ENCODE peak calls at places on chromosomes 12 and 14, in six cellular contexts. O is IMR-90, M is mesenchymal stem cell, P is H9, L is H1, E is trophoblast cell. G is an unnamed sample.

GRCh38 chr12:55692631-55693322 is 14.9 kb downstream of the ITGA7 start:
- DNase-seq in O (no peak), M (no peak), P (no peak), L (no peak), E (no peak), G (no peak)

GRCh38 chr12:27334052-27334720 is 1.6 kb downstream of the BMAL2 start:
- DNase-seq in O (no peak), M (no peak), P (no peak), L (no peak), E (no peak), G (no peak)

GRCh38 chr12:45781080-45781479 is 51.6 kb downstream of the ARID2 start:
- DNase-seq in O (no peak), M (no peak), P (no peak), L (no peak), E (no peak), G (no peak)

GRCh38 chr12:13223176-13223806 is 26.8 kb downstream of the EMP1 start:
- DNase-seq in O (peak; percentile 93), M (peak; percentile 76), P (no peak), L (no peak), E (peak; percentile 95), G (no peak)

GRCh38 chr14:77579065-77579464 is 37.4 kb downstream of the SPTLC2 start:
- DNase-seq in O (peak; percentile 54), M (no peak), P (no peak), L (no peak), E (no peak), G (no peak)

GRCh38 chr12:128551266-128552025 is 272.3 kb downstream of the SLC15A4 start:
- DNase-seq in O (no peak), M (no peak), P (no peak), L (no peak), E (no peak), G (no peak)

GRCh38 chr14:76870146-76870545 is 43.9 kb downstream of the LRRC74A start:
- DNase-seq in O (no peak), M (peak; percentile 20), P (peak; percentile 66), L (no peak), E (peak; percentile 13), G (peak; percentile 15)

GRCh38 chr12:72271401-72271740 is 799 bp upstream of the TRHDE start:
- DNase-seq in O (peak; percentile 63), M (peak; percentile 74), P (no peak), L (no peak), E (peak; percentile 11), G (peak; percentile 68)

GRCh38 chr14:30445394-30445793 is 113.6 kb upstream of the G2E3 start:
- DNase-seq in O (no peak), M (no peak), P (no peak), L (no peak), E (no peak), G (peak; percentile 8)

GRCh38 chr14:91918159-91918883 is 29.2 kb downstream of the FBLN5 start:
- DNase-seq in O (no peak), M (peak; percentile 21), P (no peak), L (no peak), E (no peak), G (no peak)

GRCh38 chr14:75497191-75497590 is 25.1 kb upstream of the BATF start:
- DNase-seq in O (no peak), M (no peak), P (no peak), L (no peak), E (no peak), G (no peak)

GRCh38 chr14:49962616-49963015 is 69.7 kb downstream of the ARF6 start:
- DNase-seq in O (no peak), M (no peak), P (no peak), L (no peak), E (peak; percentile 80), G (no peak)

GRCh38 chr12:99498756-99499155 is 148.8 kb upstream of the GARIN6 start:
- DNase-seq in O (peak; percentile 42), M (peak; percentile 32), P (peak; percentile 27), L (peak; percentile 23), E (peak; percentile 78), G (no peak)

GRCh38 chr12:11860026-11860425 is 210.6 kb downstream of the ETV6 start:
- DNase-seq in O (no peak), M (no peak), P (no peak), L (no peak), E (no peak), G (no peak)

GRCh38 chr12:62426095-62426488 is 40.5 kb upstream of the MON2 start:
- DNase-seq in O (peak; percentile 4), M (peak; percentile 13), P (no peak), L (no peak), E (no peak), G (no peak)

GRCh38 chr12:108685469-108686247 is 45.7 kb downstream of the CORO1C start:
- DNase-seq in O (no peak), M (no peak), P (no peak), L (no peak), E (no peak), G (no peak)

GRCh38 chr12:95002754-95003153 is 743 bp downstream of the NDUFA12 start:
- DNase-seq in O (no peak), M (no peak), P (no peak), L (no peak), E (no peak), G (no peak)

GRCh38 chr12:9365296-9365695 is 157.1 kb upstream of the PZP start:
- DNase-seq in O (peak; percentile 19), M (peak; percentile 47), P (no peak), L (no peak), E (no peak), G (no peak)

GRCh38 chr14:23121401-23121800 is 2.3 kb upstream of the CEBPE start:
- DNase-seq in O (peak; percentile 57), M (peak; percentile 69), P (no peak), L (no peak), E (peak; percentile 37), G (no peak)

GRCh38 chr12:6423267-6424007 is 21.3 kb upstream of the CD27 start:
- DNase-seq in O (peak; percentile 90), M (peak; percentile 92), P (peak; percentile 91), L (peak; percentile 70), E (peak; percentile 96), G (peak; percentile 79)

GRCh38 chr12:62267026-62267425 is 6.8 kb downstream of the USP15 start:
- DNase-seq in O (no peak), M (no peak), P (no peak), L (no peak), E (peak; percentile 81), G (no peak)

GRCh38 chr14:102507891-102508312 is 1.7 kb downstream of the ANKRD9 start:
- DNase-seq in O (no peak), M (no peak), P (peak; percentile 43), L (no peak), E (no peak), G (no peak)

GRCh38 chr12:4439736-4440135 is 5.9 kb downstream of the FGF6 start:
- DNase-seq in O (no peak), M (no peak), P (no peak), L (no peak), E (peak; percentile 79), G (no peak)

GRCh38 chr12:4443616-4444015 is 2.0 kb downstream of the FGF6 start:
- DNase-seq in O (no peak), M (no peak), P (peak; percentile 29), L (no peak), E (no peak), G (no peak)

GRCh38 chr12:4444031-4444430 is 1.6 kb downstream of the FGF6 start:
- DNase-seq in O (no peak), M (no peak), P (no peak), L (no peak), E (no peak), G (no peak)

GRCh38 chr12:4440187-4440941 is 5.3 kb downstream of the FGF6 start:
- DNase-seq in O (no peak), M (no peak), P (peak; percentile 72), L (no peak), E (no peak), G (no peak)

DNA sequence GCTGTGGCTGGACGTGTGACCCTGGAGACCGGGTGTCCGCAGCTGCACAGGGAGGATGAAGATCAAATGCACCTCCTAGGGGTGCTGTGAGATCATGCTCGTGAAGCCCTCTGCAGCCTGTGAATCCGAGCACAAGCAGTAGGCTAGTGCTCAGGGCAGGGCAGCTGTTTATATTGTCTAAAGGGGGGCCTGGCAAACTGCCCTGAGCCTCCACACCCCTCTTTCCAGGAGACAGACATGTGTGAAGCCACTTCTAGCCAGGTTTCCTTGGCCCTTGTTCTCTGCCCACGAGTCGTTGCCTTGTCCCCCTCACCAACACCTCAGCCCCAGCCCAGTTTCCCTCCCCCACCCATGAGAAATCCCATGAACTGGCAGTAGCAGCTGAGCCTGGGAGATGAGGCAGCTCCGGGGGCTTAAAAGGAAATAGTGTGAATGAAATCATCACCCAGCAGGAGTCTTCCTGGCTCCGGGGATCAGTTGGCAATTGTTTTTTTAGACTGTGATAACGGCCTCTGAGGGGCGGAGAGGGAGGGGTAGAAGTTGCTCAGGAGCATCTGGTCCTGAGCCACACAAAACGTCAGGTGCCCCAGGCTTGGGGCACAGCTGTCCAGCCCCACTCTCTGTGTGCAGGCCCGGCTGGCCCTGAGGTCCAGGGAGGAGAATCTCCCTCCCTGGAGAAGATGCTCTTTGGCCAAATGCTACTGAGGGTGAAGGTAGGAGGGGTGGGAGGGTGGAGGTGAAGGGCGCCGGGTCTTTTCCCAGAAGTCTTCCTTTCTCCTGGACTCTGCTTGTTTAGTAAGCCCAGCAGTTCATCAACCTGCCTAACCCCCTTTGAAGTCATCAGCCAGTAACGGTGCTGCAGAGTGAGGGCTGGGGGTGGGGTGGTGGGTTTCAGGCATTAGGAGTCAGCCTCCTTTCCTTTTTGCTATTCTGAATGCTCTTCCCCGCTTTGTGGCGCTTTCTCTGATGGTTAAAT is 4.0 kb downstream of the FGF6 start:
- DNase-seq in O (no peak), M (no peak), P (peak; percentile 79), L (peak; percentile 41), E (no peak), G (no peak)
- H4K8ac ChIP-seq in O (no peak overlapping the region), M (no peak overlapping the region), P (no peak overlapping the region), L (no peak overlapping the region), E (no peak overlapping the region), G (no peak overlapping the region)

GRCh38 chr12:3454780-3455179 is 36.2 kb upstream of the PRMT8 start:
- DNase-seq in O (no peak), M (no peak), P (peak; percentile 26), L (no peak), E (no peak), G (no peak)
- H2AFZ ChIP-seq in O (no peak overlapping the region), M (no peak overlapping the region), P (no peak overlapping the region), L (no peak overlapping the region), E (no peak overlapping the region), G (no peak overlapping the region)

GRCh38 chr12:76666272-76666845 is 97.6 kb upstream of the ZDHHC17 start:
- DNase-seq in O (no peak), M (no peak), P (no peak), L (no peak), E (peak; percentile 17), G (no peak)

GRCh38 chr12:76669981-76670380 is 93.9 kb upstream of the ZDHHC17 start:
- DNase-seq in O (no peak), M (no peak), P (no peak), L (no peak), E (no peak), G (no peak)

DNA sequence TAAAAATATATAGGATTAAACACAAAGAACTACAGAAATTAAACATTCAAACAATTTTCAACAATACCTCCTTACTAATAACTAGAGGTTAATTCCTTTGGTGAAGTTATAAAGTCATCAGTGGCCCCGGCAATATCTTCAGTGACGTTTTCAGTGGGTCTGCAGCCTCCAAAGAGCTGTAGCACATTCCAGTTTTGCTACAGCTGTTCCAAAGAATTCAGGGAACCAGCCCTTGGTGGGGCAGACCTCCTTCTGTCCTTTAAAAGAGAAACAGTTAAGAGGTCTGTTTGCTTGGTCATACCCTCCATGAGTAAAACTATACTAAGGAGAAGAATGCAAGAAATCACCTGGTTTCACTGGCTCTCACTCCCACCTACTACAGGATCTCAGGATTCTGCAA is 99.2 kb upstream of the ZDHHC17 start:
- DNase-seq in O (no peak), M (no peak), P (no peak), L (no peak), E (no peak), G (no peak)
- H4K8ac ChIP-seq in O (no peak overlapping the region), M (no peak overlapping the region), P (no peak overlapping the region), L (no peak overlapping the region), E (no peak overlapping the region), G (no peak overlapping the region)

GRCh38 chr14:68554231-68554630 is 238.6 kb downstream of the ZFP36L1 start:
- DNase-seq in O (no peak), M (no peak), P (peak; percentile 8), L (no peak), E (no peak), G (no peak)
- H2AFZ ChIP-seq in O (no peak overlapping the region), M (no peak overlapping the region), P (no peak overlapping the region), L (no peak overlapping the region), E (peak overlapping the region; percentile 3), G (no peak overlapping the region)

G was measured in neuronal stem cell.